ENCODE peak calls at places on chromosomes 7 and 10, in seven cellular contexts. R is pancreas; Y is mucosa of gallbladder; X is RWPE1; V is substantia nigra; I is fibroblast of the aortic adventitia; J is activated CD4-positive, CD25-positive, alpha-beta regulatory T cell treated with anti-CD3 and anti-CD28 coated beads, Interleukin-2, amount 50 U/mL, for 72 hours. K is an unnamed sample.

GRCh38 chr7:8254667-8255066 is 7.3 kb downstream of the ICA1 start:
- DNase-seq in R (peak), Y (no peak), X (no peak), V (no peak), I (no peak), J (no peak), K (no peak)

GRCh38 chr7:41809487-41810257 is 106.8 kb upstream of the INHBA start:
- DNase-seq in R (no peak), Y (no peak), X (no peak), V (no peak), I (peak), J (no peak), K (no peak)

GRCh38 chr10:11849908-11850307 is 26.8 kb downstream of the PROSER2 start:
- DNase-seq in R (no peak), Y (no peak), X (no peak), V (no peak), I (no peak), J (no peak), K (peak)

GRCh38 chr10:3982746-3983442 is 197.9 kb upstream of the KLF6 start:
- DNase-seq in R (no peak), Y (no peak), X (no peak), V (no peak), I (no peak), J (no peak), K (no peak)

GRCh38 chr10:110168601-110169481 is 38.6 kb upstream of the MXI1 start:
- DNase-seq in R (no peak), Y (no peak), X (no peak), V (no peak), I (no peak), J (no peak), K (no peak)

GRCh38 chr7:372939-373791 is 83.2 kb downstream of the FOXL3 start:
- DNase-seq in R (peak), Y (peak), X (no peak), V (no peak), I (no peak), J (peak), K (peak)

GRCh38 chr7:131188367-131189339 is 139.0 kb upstream of the MKLN1 start:
- DNase-seq in R (peak), Y (no peak), X (peak), V (no peak), I (peak), J (peak), K (no peak)

GRCh38 chr7:154750353-154750801 is 252.5 kb downstream of the PAXIP1 start:
- DNase-seq in R (no peak), Y (no peak), X (no peak), V (no peak), I (no peak), J (no peak), K (no peak)

GRCh38 chr10:118983263-118983662 is 46.3 kb upstream of the NANOS1 start:
- DNase-seq in R (no peak), Y (no peak), X (no peak), V (no peak), I (no peak), J (no peak), K (no peak)

GRCh38 chr10:113644185-113645120 is 19.4 kb downstream of the NRAP start:
- DNase-seq in R (no peak), Y (no peak), X (no peak), V (no peak), I (peak), J (no peak), K (peak)

GRCh38 chr7:44767134-44767911 is 18.7 kb downstream of the ZMIZ2 start:
- DNase-seq in R (no peak), Y (no peak), X (no peak), V (peak), I (no peak), J (no peak), K (no peak)

GRCh38 chr10:32039745-32040144 is 16.5 kb downstream of the KIF5B start:
- DNase-seq in R (no peak), Y (no peak), X (no peak), V (no peak), I (no peak), J (no peak), K (no peak)

GRCh38 chr10:10294801-10295515 is 722.7 kb upstream of the CELF2 start:
- DNase-seq in R (no peak), Y (no peak), X (no peak), V (no peak), I (no peak), J (no peak), K (no peak)

GRCh38 chr7:79298145-79298760 is 155.2 kb downstream of the MAGI2 start:
- DNase-seq in R (no peak), Y (peak), X (no peak), V (peak), I (peak), J (no peak), K (no peak)

GRCh38 chr10:49608166-49608758 is 1.8 kb upstream of the SLC18A3 start:
- DNase-seq in R (no peak), Y (no peak), X (no peak), V (no peak), I (no peak), J (peak), K (no peak)

GRCh38 chr10:43077421-43078171 is 727 bp downstream of the RET start:
- DNase-seq in R (no peak), Y (no peak), X (peak), V (no peak), I (no peak), J (no peak), K (no peak)

GRCh38 chr10:60735244-60735643 is 43.0 kb upstream of the CDK1 start:
- DNase-seq in R (no peak), Y (peak), X (no peak), V (no peak), I (no peak), J (no peak), K (peak)

GRCh38 chr10:7481382-7481765 is 70.5 kb upstream of the SFMBT2 start:
- DNase-seq in R (no peak), Y (no peak), X (no peak), V (no peak), I (no peak), J (no peak), K (no peak)

GRCh38 chr7:130974794-130975193 is 240.8 kb upstream of the KLF14 start:
- DNase-seq in R (no peak), Y (no peak), X (no peak), V (no peak), I (no peak), J (no peak), K (no peak)

GRCh38 chr7:24108906-24109376 is 175.0 kb upstream of the NPY start:
- DNase-seq in R (no peak), Y (no peak), X (no peak), V (no peak), I (no peak), J (no peak), K (no peak)

GRCh38 chr10:94223702-94224370 is 138.9 kb downstream of the NOC3L start:
- DNase-seq in R (no peak), Y (no peak), X (no peak), V (no peak), I (peak), J (no peak), K (no peak)

GRCh38 chr7:87058739-87059524 is 522 bp downstream of the ELAPOR2 start:
- DNase-seq in R (peak), Y (no peak), X (peak), V (no peak), I (no peak), J (peak), K (peak)

GRCh38 chr10:3757638-3758490 is 27.1 kb downstream of the KLF6 start:
- DNase-seq in R (no peak), Y (peak), X (peak), V (no peak), I (no peak), J (peak), K (no peak)

GRCh38 chr7:91034459-91035368 is 229.5 kb upstream of the FZD1 start:
- DNase-seq in R (peak), Y (peak), X (peak), V (peak), I (peak), J (peak), K (peak)

GRCh38 chr10:102422586-102423129 is 2.0 kb downstream of the FBXL15 start:
- DNase-seq in R (peak), Y (peak), X (peak), V (peak), I (peak), J (peak), K (peak)

GRCh38 chr10:6729071-6729773 is 149.1 kb upstream of the PRKCQ start:
- DNase-seq in R (no peak), Y (no peak), X (peak), V (no peak), I (peak), J (no peak), K (no peak)

GRCh38 chr7:35613150-35613549 is 81.8 kb downstream of the HERPUD2 start:
- DNase-seq in R (no peak), Y (no peak), X (no peak), V (no peak), I (no peak), J (no peak), K (no peak)

GRCh38 chr10:125982256-125982948 is 86.0 kb downstream of the FANK1 start:
- DNase-seq in R (peak), Y (peak), X (peak), V (peak), I (peak), J (no peak), K (peak)

GRCh38 chr7:101896312-101896711 is 78.9 kb downstream of the CUX1 start:
- DNase-seq in R (no peak), Y (no peak), X (no peak), V (no peak), I (no peak), J (no peak), K (no peak)